ENCODE peak calls at places on chromosomes 11 and 22, in ten cellular contexts. O is esophagus squamous epithelium; Y is HuH-7; J is NCI-H1436; X is glutamatergic neuron; Z is fibroblast of the conjunctiva; E is hypothalamus; R is NCI-H1092; B is stimulated activated CD8-positive, alpha-beta memory T cell treated with anti-CD3 and anti-CD28 coated beads, Interleukin-4, amount 100 ng/mL, for 24 hours; N is cardiac muscle cell. U is an unnamed sample.

GRCh38 chr22:49400136-49400865 is 427.4 kb downstream of the BRD1 start:
- DNase-seq in O (no peak), Y (no peak), J (no peak), X (no peak), Z (no peak), E (no peak), R (no peak), B (no peak), N (no peak), U (no peak)

GRCh38 chr11:18802381-18803257 is 11.0 kb upstream of the PTPN5 start:
- DNase-seq in O (no peak), Y (peak), J (peak), X (peak), Z (peak), E (peak), R (peak), B (no peak), N (peak), U (no peak)

GRCh38 chr22:28187612-28188011 is 268.6 kb upstream of the PITPNB start:
- DNase-seq in O (no peak), Y (no peak), J (no peak), X (no peak), Z (no peak), E (no peak), R (no peak), B (no peak), N (no peak), U (no peak)

GRCh38 chr11:8249482-8249881 is 14.2 kb downstream of the LMO1 start:
- DNase-seq in O (no peak), Y (no peak), J (no peak), X (peak), Z (no peak), E (no peak), R (no peak), B (no peak), N (no peak), U (no peak)

GRCh38 chr11:67371549-67372231 is 1.7 kb downstream of the CLCF1 start:
- DNase-seq in O (no peak), Y (peak), J (no peak), X (peak), Z (no peak), E (no peak), R (no peak), B (no peak), N (peak), U (peak)

GRCh38 chr22:49783036-49783746 is 44.5 kb downstream of the BRD1 start:
- DNase-seq in O (no peak), Y (no peak), J (no peak), X (no peak), Z (no peak), E (no peak), R (no peak), B (no peak), N (no peak), U (no peak)

GRCh38 chr11:103545551-103545950 is 436.3 kb downstream of the DYNC2H1 start:
- DNase-seq in O (no peak), Y (no peak), J (no peak), X (no peak), Z (no peak), E (no peak), R (no peak), B (no peak), N (no peak), U (no peak)

GRCh38 chr22:21755855-21756284 is 20.3 kb upstream of the YPEL1 start:
- DNase-seq in O (no peak), Y (no peak), J (no peak), X (no peak), Z (no peak), E (no peak), R (no peak), B (no peak), N (peak), U (no peak)

GRCh38 chr11:127859941-127860354 is 727.4 kb downstream of the ETS1 start:
- DNase-seq in O (no peak), Y (no peak), J (peak), X (no peak), Z (no peak), E (no peak), R (no peak), B (no peak), N (no peak), U (no peak)

GRCh38 chr22:38016182-38017078 is 32.1 kb upstream of the SOX10 start:
- DNase-seq in O (no peak), Y (no peak), J (no peak), X (no peak), Z (no peak), E (peak), R (no peak), B (no peak), N (peak), U (no peak)

GRCh38 chr11:56705784-56706396 is 7.0 kb downstream of the OR9G1 start:
- DNase-seq in O (no peak), Y (no peak), J (no peak), X (no peak), Z (no peak), E (no peak), R (no peak), B (no peak), N (no peak), U (no peak)

GRCh38 chr11:128022761-128023160 is 564.6 kb downstream of the ETS1 start:
- DNase-seq in O (no peak), Y (no peak), J (no peak), X (no peak), Z (no peak), E (no peak), R (no peak), B (no peak), N (no peak), U (no peak)

GRCh38 chr11:70552441-70553150 is 154.3 kb downstream of the CTTN start:
- DNase-seq in O (no peak), Y (no peak), J (no peak), X (no peak), Z (no peak), E (no peak), R (no peak), B (no peak), N (no peak), U (no peak)

GRCh38 chr22:47062126-47062525 is 299.7 kb downstream of the TBC1D22A start:
- DNase-seq in O (no peak), Y (no peak), J (no peak), X (no peak), Z (no peak), E (no peak), R (no peak), B (no peak), N (no peak), U (no peak)

GRCh38 chr11:2148253-2149000 is 9.2 kb upstream of the IGF2 start:
- DNase-seq in O (no peak), Y (no peak), J (no peak), X (no peak), Z (no peak), E (no peak), R (no peak), B (no peak), N (no peak), U (no peak)

U was measured in stimulated activated effector memory CD8-positive, alpha-beta T cell treated with anti-CD3 and anti-CD28 coated beads, Interleukin-12 subunit alpha, Interleukin-12 subunit beta, amount 100 ng/mL, for 72 hours.